ENCODE peak calls at places on chromosome 3, in six cellular contexts. J, B, V, T, M and H are unnamed samples.

GRCh38 chr3:52891615-52892081 is 5.7 kb downstream of the STIMATE start:
- DNase-seq in M (peak), V (no peak), T (no peak), B (no peak), J (no peak), H (peak)

GRCh38 chr3:48598323-48599076 is 3.4 kb upstream of the COL7A1 start:
- DNase-seq in T (no peak), B (no peak), V (peak), M (peak), J (no peak), H (peak)

GRCh38 chr3:151347432-151347831 is 18.1 kb upstream of the P2RY13 start:
- DNase-seq in B (no peak), T (no peak), V (peak), M (no peak), J (no peak), H (no peak)

GRCh38 chr3:80099559-80099958 is 331.8 kb upstream of the ROBO1 start:
- DNase-seq in V (no peak), T (no peak), M (no peak), B (no peak), J (no peak), H (no peak)

GRCh38 chr3:53688989-53689388 is 157.2 kb downstream of the CHDH start:
- DNase-seq in M (no peak), B (no peak), J (no peak), V (no peak), T (no peak), H (no peak)

GRCh38 chr3:116028157-116028556 is 404.8 kb downstream of the GAP43 start:
- DNase-seq in V (no peak), B (no peak), J (no peak), M (no peak), T (no peak), H (no peak)

GRCh38 chr3:176430244-176430893 is 766.9 kb downstream of the TBL1XR1 start:
- DNase-seq in V (no peak), M (peak), B (no peak), J (no peak), T (peak), H (peak)

GRCh38 chr3:47617061-47618010 is 38.7 kb upstream of the CSPG5 start:
- DNase-seq in B (no peak), M (no peak), V (no peak), T (no peak), J (no peak), H (no peak)

GRCh38 chr3:104133630-104134029 is 1233.1 kb upstream of the ALCAM start:
- DNase-seq in T (no peak), J (no peak), B (no peak), M (no peak), V (no peak), H (no peak)

GRCh38 chr3:65330072-65330471 is 642.3 kb upstream of the ADAMTS9 start:
- DNase-seq in T (no peak), M (no peak), V (no peak), J (no peak), B (no peak), H (peak)

GRCh38 chr3:157201648-157202278 is 41.8 kb upstream of the CCNL1 start:
- DNase-seq in J (no peak), B (no peak), M (no peak), T (peak), V (no peak), H (peak)

GRCh38 chr3:34012102-34012461 is 213.7 kb downstream of the PDCD6IP start:
- DNase-seq in B (no peak), V (no peak), J (no peak), M (peak), T (no peak), H (peak)

GRCh38 chr3:72191211-72191960 is 406.4 kb upstream of the PROK2 start:
- DNase-seq in J (no peak), B (no peak), M (no peak), T (no peak), V (no peak), H (peak)

GRCh38 chr3:108051005-108051404 is 39.8 kb downstream of the CD47 start:
- DNase-seq in J (no peak), V (no peak), B (no peak), T (no peak), M (no peak), H (no peak)

GRCh38 chr3:114093596-114093995 is 37.1 kb downstream of the QTRT2 start:
- DNase-seq in J (no peak), B (no peak), V (peak), M (peak), T (no peak), H (peak)

GRCh38 chr3:22585504-22585903 is 617.6 kb upstream of the UBE2E2 start:
- DNase-seq in B (no peak), J (no peak), M (no peak), T (no peak), V (no peak), H (no peak)

GRCh38 chr3:162437480-162437879 is 940.9 kb downstream of the OTOL1 start:
- DNase-seq in J (no peak), M (peak), T (no peak), V (no peak), B (no peak), H (peak)

GRCh38 chr3:87855626-87856025 is 203.2 kb downstream of the CGGBP1 start:
- DNase-seq in J (no peak), T (no peak), M (no peak), V (no peak), B (no peak), H (no peak)

GRCh38 chr3:183477801-183478456 is 49.5 kb upstream of the MCF2L2 start:
- DNase-seq in B (peak), T (no peak), V (no peak), J (no peak), M (no peak), H (no peak)

GRCh38 chr3:125123906-125124305 is 68.1 kb upstream of the HEG1 start:
- DNase-seq in J (no peak), T (no peak), B (peak), V (no peak), M (no peak), H (peak)

GRCh38 chr3:95289295-95289694 is 1226.4 kb downstream of the NSUN3 start:
- DNase-seq in V (no peak), M (no peak), B (no peak), T (no peak), J (no peak), H (peak)

GRCh38 chr3:188126931-188127330 is 27.0 kb upstream of the LPP start:
- DNase-seq in V (no peak), T (no peak), J (no peak), B (no peak), M (no peak), H (no peak)

GRCh38 chr3:176971613-176972174 is 225.6 kb downstream of the TBL1XR1 start:
- DNase-seq in V (no peak), T (no peak), J (no peak), B (no peak), M (no peak), H (no peak)

GRCh38 chr3:185631508-185632206 is 45.6 kb downstream of the SENP2 start:
- DNase-seq in B (no peak), M (no peak), T (no peak), V (no peak), J (no peak), H (no peak)

GRCh38 chr3:21174461-21174860 is 576.5 kb downstream of the ZNF385D start:
- DNase-seq in J (no peak), B (no peak), V (no peak), T (no peak), M (no peak), H (peak)

GRCh38 chr3:50473768-50474167 is 29.7 kb downstream of the CACNA2D2 start:
- DNase-seq in J (no peak), T (no peak), V (no peak), M (no peak), B (no peak), H (no peak)

DNA sequence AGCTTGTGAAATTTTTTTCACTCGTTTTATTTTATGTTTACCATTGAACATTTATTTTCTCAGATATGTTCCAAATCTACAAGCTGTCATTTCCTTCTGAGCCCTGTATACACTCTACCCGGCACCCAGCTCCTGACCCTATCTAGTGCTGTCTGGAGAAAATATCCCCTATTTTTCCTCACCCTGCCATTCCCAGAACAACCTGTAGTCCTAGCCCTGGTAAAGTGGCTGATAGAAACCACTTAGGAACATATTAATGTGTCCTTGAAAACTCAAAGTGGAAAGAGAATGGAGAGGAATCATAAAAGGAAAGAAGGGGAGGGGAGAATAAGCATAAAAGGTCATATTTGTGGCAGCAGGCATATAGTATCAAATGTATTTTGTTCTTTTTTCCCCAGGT is 8.2 kb upstream of the TIMMDC1 start:
- DNase-seq in J (no peak), B (no peak), M (no peak), T (no peak), V (no peak), H (no peak)
- TF ChIP-seq CTCF in J (no peak), B (no peak), M (no peak), T (no peak), V (no peak), H (no peak)

GRCh38 chr3:126348308-126348920 is 8.8 kb downstream of the KLF15 start:
- DNase-seq in B (no peak), M (no peak), V (no peak), T (no peak), J (peak), H (no peak)
- TF ChIP-seq CTCF in B (peak), M (peak), V (no peak), T (peak), J (peak), H (peak)

GRCh38 chr3:178369811-178370210 is 166.4 kb upstream of the KCNMB2 start:
- DNase-seq in J (no peak), T (no peak), M (no peak), B (no peak), V (no peak), H (no peak)

GRCh38 chr3:178370387-178370786 is 165.8 kb upstream of the KCNMB2 start:
- DNase-seq in B (no peak), V (no peak), T (no peak), M (no peak), J (no peak), H (no peak)

GRCh38 chr3:178369006-178369405 is 167.2 kb upstream of the KCNMB2 start:
- DNase-seq in J (no peak), V (no peak), B (no peak), M (no peak), T (no peak), H (no peak)

GRCh38 chr3:178367817-178368617 is 168.2 kb upstream of the KCNMB2 start:
- DNase-seq in T (no peak), B (no peak), J (no peak), V (no peak), M (no peak), H (peak)
- TF ChIP-seq CTCF in T (no peak), B (no peak), J (no peak), V (no peak), M (no peak), H (no peak)

GRCh38 chr3:46585799-46586693 is 19.9 kb upstream of the LRRC2 start:
- DNase-seq in J (no peak), V (no peak), M (no peak), T (no peak), B (no peak), H (no peak)
- TF ChIP-seq CTCF in J (no peak), V (no peak), M (no peak), T (no peak), B (no peak), H (no peak)

DNA sequence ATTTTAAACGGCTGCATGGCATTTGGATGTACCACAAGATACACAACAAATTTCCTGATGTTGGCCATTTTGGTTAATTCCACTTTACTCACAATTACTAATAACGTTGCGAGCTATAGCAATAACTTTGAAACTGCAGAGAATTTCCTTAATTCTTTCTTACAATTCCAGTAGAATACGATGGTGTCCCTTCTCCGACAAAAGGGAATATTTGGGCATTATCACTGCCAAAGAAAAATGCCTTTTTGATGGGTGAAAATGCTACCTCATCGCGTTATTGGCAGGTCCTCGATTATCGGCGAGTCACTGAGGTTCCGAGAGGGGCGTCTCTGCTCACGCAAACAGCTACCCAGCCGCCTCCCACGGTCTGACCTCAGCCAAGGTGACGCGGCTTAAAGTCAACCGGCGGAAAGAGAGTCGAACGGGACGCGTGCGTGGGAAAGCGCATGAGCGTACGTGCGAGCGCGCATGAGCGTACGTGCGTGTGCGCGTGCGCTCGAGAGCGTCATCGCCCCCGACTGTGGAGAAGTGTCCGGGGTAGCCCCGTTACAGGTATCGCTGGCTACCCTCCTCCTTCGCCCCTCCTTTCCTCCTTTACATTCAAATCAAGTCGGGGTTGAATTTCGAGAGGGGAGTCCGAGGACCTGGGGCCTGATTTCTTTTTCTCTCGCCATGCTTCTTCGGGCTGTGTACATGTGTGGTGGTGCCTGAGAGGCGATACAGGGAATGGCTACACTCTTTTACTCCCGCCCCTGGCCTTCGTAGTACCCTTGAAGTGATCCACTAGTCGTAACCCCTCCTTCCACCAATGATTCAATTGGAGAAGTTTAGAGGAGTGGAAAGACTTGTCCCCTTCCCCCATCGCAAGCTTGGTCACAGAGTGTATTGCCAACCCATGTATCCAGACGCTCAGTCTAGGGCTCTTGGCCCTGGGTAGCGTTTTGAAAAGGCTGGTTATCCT is at the start of gene OXSM:
- DNase-seq in T (peak), M (peak), V (peak), B (peak), J (peak), H (peak)
- TF ChIP-seq CTCF in T (no peak), M (no peak), V (no peak), B (no peak), J (no peak), H (no peak)

GRCh38 chr3:106582151-106582550 is 713.3 kb upstream of the CBLB start:
- DNase-seq in V (no peak), B (no peak), M (no peak), T (no peak), J (no peak), H (no peak)
- TF ChIP-seq CTCF in V (no peak), B (no peak), M (no peak), T (no peak), J (no peak), H (no peak)

GRCh38 chr3:37571269-37571668 is 290.4 kb upstream of the CTDSPL start:
- DNase-seq in J (no peak), B (no peak), M (no peak), T (no peak), V (no peak), H (peak)
- TF ChIP-seq CTCF in J (no peak), B (peak), M (peak), T (peak), V (no peak), H (peak)

DNA sequence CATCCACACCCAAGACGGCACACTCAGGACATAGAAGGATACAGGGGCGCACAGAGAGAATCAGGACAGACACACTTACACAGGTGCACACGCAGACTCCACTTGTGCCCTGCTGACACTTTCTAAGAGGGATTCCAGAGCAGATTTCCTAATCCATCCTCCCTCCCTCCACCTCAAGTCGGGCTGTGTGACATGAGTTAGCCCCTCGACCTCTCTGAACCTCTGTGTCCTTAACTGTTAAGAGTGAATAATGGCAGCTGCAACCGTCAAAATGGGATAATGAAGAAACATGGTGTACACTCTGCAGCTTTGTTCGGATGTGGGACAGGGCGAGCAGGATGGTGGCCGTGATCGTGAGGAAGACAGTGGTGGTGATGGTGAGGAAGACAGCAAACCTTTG is 100.1 kb downstream of the CPN2 start:
- DNase-seq in T (no peak), J (no peak), V (no peak), B (no peak), M (no peak), H (no peak)
- TF ChIP-seq CTCF in T (no peak), J (no peak), V (no peak), B (no peak), M (no peak), H (no peak)

DNA sequence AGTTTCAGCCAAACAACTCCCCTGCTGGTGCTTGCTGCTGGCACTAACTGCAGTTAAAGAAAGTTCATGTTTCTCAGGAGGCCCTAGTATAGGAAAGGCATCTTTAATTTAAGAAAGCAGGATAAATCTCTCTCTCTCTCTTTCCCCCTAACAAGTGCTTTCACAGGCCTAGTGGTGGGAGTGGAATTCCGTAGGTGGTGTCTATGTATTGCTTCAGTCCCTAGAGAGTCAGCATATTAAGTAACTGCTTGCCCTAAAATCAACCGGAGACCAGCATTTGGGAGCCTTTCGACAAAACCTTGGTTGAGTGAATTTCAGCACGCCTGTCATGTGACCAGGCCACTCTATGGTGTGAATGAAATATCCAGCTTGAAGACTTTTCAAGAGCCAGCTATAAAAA is 169.2 kb upstream of the TGFBR2 start:
- DNase-seq in J (no peak), B (no peak), T (no peak), M (no peak), V (peak), H (peak)
- TF ChIP-seq CTCF in J (no peak), B (no peak), T (no peak), M (peak), V (no peak), H (no peak)

DNA sequence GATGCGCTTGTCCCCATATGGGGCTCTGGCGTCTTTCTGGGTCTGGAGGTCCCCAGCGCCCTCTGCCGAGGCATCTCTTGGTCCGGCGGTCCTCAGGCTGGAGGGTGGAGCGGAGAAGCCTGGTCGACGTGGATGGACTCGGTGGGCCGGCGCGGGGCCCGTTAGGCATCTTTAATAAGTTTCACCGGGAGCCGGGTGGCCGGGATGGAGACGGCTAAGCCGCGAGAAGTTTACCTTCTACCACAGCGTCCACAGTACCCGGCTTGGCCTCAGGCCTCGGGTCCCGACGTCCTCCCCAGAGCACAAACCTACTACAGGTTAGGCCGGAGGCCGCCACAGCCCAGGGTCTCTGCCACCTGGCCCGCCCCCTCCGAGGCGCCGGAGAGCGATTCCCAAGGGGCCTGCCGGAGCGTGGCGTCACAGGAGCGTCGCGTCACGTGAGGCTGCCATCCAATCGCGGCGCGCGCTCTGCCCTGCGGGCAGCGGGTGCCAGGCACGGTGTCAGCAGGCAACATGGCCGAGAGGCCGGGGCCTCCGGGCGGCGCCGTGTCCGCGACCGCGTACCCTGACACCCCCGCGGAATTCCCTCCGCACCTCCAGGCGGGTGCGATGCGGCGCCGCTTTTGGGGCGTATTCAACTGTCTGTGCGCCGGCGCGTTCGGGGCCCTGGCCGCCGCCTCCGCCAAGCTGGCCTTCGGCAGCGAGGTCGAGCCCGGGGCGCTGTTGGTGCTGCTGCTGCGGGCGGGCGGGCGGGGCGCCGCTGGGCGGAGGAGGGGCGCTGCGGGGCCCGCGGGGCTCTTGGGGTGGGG is at the start of gene TMEM42:
- DNase-seq in J (peak), V (peak), T (peak), M (peak), B (peak), H (peak)
- TF ChIP-seq CTCF in J (peak), V (peak), T (no peak), M (peak), B (peak), H (peak)